ENCODE peak calls at places on chromosomes 5 and 9, in five cellular contexts. S, W, M, I and P are unnamed samples.

GRCh38 chr9:37667706-37668672 is 17.2 kb downstream of the FRMPD1 start:
- DNase-seq in S (no peak), W (no peak), M (no peak), I (no peak), P (no peak)

GRCh38 chr9:129811967-129812363 is 9.0 kb downstream of the TOR1B start:
- DNase-seq in S (peak; percentile 51), W (no peak), M (no peak), I (no peak), P (no peak)

GRCh38 chr9:131874916-131875670 is 135.2 kb upstream of the RAPGEF1 start:
- DNase-seq in S (no peak), W (no peak), M (no peak), I (no peak), P (no peak)

GRCh38 chr9:78539904-78540303 is 243.0 kb downstream of the PSAT1 start:
- DNase-seq in S (peak; percentile 68), W (no peak), M (peak; percentile 46), I (no peak), P (no peak)

GRCh38 chr5:163407034-163407652 is 30.3 kb upstream of the CCNG1 start:
- DNase-seq in S (peak; percentile 48), W (no peak), M (peak; percentile 10), I (peak; percentile 9), P (peak; percentile 56)

GRCh38 chr5:135241536-135241935 is 157.5 kb downstream of the MACROH2A1 start:
- DNase-seq in S (no peak), W (no peak), M (no peak), I (no peak), P (no peak)

GRCh38 chr5:36685631-36686147 is 79.3 kb downstream of the SLC1A3 start:
- DNase-seq in S (peak; percentile 47), W (no peak), M (peak; percentile 83), I (no peak), P (peak; percentile 69)

GRCh38 chr5:164353155-164353554 is 847.7 kb downstream of the MAT2B start:
- DNase-seq in S (no peak), W (no peak), M (peak; percentile 26), I (no peak), P (peak; percentile 10)

GRCh38 chr5:159913481-159913880 is 2.8 kb upstream of the ADRA1B start:
- DNase-seq in S (no peak), W (no peak), M (peak; percentile 66), I (no peak), P (no peak)

GRCh38 chr9:68498816-68499215 is 41.9 kb downstream of the TMEM252 start:
- DNase-seq in S (no peak), W (no peak), M (no peak), I (no peak), P (no peak)

GRCh38 chr9:97475079-97475478 is 26.4 kb upstream of the TMOD1 start:
- DNase-seq in S (peak; percentile 59), W (peak; percentile 12), M (peak; percentile 65), I (no peak), P (no peak)

GRCh38 chr9:5578698-5579085 is 50.2 kb upstream of the RIC1 start:
- DNase-seq in S (no peak), W (no peak), M (no peak), I (no peak), P (no peak)

GRCh38 chr9:27865031-27865438 is 291.8 kb upstream of the C9orf72 start:
- DNase-seq in S (peak; percentile 46), W (no peak), M (peak; percentile 4), I (no peak), P (no peak)

GRCh38 chr9:89532478-89532877 is 34.6 kb upstream of the SEMA4D start:
- DNase-seq in S (no peak), W (no peak), M (no peak), I (no peak), P (no peak)

GRCh38 chr5:31753700-31754461 is 115.0 kb downstream of the PDZD2 start:
- DNase-seq in S (no peak), W (no peak), M (no peak), I (no peak), P (no peak)

GRCh38 chr5:143527808-143528207 is 124.3 kb upstream of the NR3C1 start:
- DNase-seq in S (peak; percentile 58), W (no peak), M (no peak), I (peak; percentile 37), P (no peak)

GRCh38 chr9:22337261-22337660 is 109.4 kb upstream of the DMRTA1 start:
- DNase-seq in S (no peak), W (no peak), M (no peak), I (no peak), P (no peak)

GRCh38 chr9:22342489-22343217 is 104.0 kb upstream of the DMRTA1 start:
- DNase-seq in S (peak; percentile 22), W (no peak), M (peak; percentile 32), I (no peak), P (no peak)

DNA sequence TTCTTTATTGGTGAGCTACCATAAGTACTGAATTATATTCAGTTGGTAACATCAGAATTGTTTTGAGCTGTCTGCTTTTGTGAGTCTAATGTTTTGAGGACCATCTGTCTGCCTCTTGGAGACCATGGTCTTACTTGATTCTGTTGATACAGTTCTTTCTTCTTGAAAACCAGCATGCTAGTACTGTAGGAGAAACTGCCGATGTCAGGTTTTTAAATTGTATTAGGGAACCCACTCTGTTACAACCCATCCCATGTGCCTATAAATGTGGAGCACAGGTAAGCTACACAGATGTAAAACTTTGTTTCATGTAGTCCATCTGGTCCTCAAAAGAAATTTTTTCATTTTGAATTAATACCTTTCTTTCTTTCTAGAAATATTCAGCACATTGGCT is 103.4 kb upstream of the DMRTA1 start:
- DNase-seq in S (no peak), W (no peak), M (no peak), I (no peak), P (no peak)
- TF ChIP-seq EZH2 in S (no peak), W (no peak), M (no peak), I (no peak), P (no peak)

GRCh38 chr9:113582698-113583200 is 119.2 kb downstream of the RGS3 start:
- DNase-seq in S (no peak), W (no peak), M (no peak), I (no peak), P (no peak)

GRCh38 chr9:113583511-113584470 is 120.3 kb downstream of the RGS3 start:
- DNase-seq in S (no peak), W (no peak), M (no peak), I (no peak), P (no peak)

GRCh38 chr9:113580041-113580953 is 116.8 kb downstream of the RGS3 start:
- DNase-seq in S (peak; percentile 58), W (no peak), M (no peak), I (peak; percentile 77), P (no peak)

GRCh38 chr9:113580954-113581311 is 117.4 kb downstream of the RGS3 start:
- DNase-seq in S (no peak), W (no peak), M (no peak), I (no peak), P (no peak)

DNA sequence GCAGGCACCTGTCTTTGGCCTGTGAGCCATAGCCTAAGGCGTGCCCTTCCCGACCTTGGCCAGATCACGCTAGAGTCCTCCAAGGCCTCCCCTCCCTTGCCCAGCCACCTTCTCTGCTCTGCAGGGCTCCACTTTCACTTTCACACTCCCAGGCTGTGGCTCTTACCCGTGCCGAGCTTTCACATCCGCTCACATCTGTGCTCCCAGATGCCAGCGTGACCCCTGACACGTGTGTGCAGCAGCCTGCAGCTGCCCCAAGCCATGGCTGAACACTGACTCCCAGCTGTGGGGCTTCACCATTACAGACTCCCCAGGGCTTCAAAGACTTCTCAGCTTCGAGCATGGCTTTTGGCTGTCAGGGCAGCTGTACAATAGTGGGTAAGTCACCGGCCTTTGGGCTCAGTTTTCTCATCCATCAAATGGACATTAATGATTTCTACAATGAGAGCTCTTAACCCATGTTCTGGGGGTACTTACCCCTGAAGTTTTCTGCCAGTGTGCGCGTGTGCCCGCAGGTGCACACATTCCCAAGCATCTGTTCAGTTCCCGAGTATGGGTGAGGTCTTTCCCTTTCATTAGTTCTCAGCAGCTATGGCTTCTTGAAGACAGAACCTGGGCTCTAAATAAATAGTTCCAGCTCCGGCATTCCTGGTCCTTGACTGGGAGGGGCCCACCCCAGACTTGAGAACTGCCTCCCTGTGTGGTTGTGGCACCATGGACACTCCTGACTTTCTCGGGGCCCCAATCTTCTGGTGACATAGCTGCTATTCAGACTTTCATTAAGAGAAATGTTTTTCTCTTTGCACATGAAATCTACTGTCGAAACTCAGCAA is 118.6 kb downstream of the RGS3 start:
- DNase-seq in S (peak; percentile 69), W (no peak), M (peak; percentile 94), I (peak; percentile 95), P (no peak)
- H3K4me3 ChIP-seq in S (no peak overlapping the region), W (no peak overlapping the region), M (no peak overlapping the region), I (no peak overlapping the region), P (no peak overlapping the region)

GRCh38 chr5:116573617-116574431 is 799 bp downstream of the SEMA6A start:
- DNase-seq in S (peak; percentile 35), W (peak; percentile 43), M (peak; percentile 40), I (no peak), P (no peak)
- TF ChIP-seq EZH2 in S (peak; percentile 64), W (no peak), M (no peak), I (no peak), P (no peak)

DNA sequence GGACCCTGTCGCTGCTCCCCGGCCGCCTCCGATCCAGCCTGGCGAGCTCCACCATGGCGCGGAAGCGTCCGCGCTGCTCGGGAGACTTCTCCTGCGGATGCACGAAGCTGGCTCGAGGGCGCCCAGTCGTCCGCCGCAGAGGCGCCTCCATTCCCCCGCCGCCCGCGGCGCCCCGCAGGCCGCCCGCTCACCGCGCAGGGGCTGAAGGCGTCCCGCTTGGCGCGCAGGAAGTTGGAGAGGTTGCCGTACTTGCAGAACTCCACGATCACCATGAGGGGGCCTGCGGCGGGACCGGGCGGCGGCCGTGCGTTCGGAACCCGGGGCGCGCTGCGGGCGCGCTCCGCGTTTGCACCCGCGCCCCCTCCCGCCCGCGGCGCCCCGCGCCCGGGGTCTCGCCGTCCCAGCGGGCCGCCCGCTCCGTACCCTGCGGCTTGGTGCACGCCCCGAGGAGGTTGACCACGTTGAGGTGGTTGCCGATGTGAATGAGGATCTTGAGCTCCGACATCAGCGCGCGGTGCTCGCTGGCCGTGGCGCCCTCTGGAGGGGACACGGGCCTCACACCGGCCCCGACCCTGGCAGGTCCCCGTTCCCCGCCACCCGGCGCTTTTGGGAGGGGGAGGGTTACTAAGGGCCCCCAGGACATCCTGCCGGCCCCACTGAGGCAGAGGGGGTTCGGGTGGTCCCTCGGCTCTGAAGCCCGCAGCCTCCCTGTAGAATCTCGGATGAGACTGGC is 27.7 kb upstream of the SCGB3A1 start:
- DNase-seq in S (peak; percentile 64), W (peak; percentile 71), M (peak; percentile 46), I (no peak), P (no peak)
- H3K4me3 ChIP-seq in S (peak overlapping the region; percentile 50), W (peak overlapping the region; percentile 72), M (peak overlapping the region; percentile 32), I (no peak overlapping the region), P (peak overlapping the region; percentile 94)

GRCh38 chr5:1666221-1666620 is 133.4 kb downstream of the MRPL36 start:
- DNase-seq in S (no peak), W (no peak), M (no peak), I (no peak), P (no peak)

GRCh38 chr5:1669276-1670155 is 130.1 kb downstream of the MRPL36 start:
- DNase-seq in S (no peak), W (no peak), M (no peak), I (no peak), P (no peak)

GRCh38 chr5:1668141-1668721 is 131.4 kb downstream of the MRPL36 start:
- DNase-seq in S (no peak), W (peak; percentile 64), M (no peak), I (no peak), P (no peak)

GRCh38 chr5:1666812-1667588 is 132.6 kb downstream of the MRPL36 start:
- DNase-seq in S (peak; percentile 32), W (peak; percentile 82), M (no peak), I (no peak), P (no peak)

GRCh38 chr5:1667648-1668140 is 131.9 kb downstream of the MRPL36 start:
- DNase-seq in S (no peak), W (no peak), M (no peak), I (no peak), P (no peak)
- TF ChIP-seq EZH2 in S (peak; percentile 70), W (peak; percentile 50), M (peak; percentile 78), I (no peak), P (no peak)